ENCODE peak calls at places on chromosomes 13 and 19, in nine cellular contexts. M is esophagus squamous epithelium; G is right lobe of liver; F is H9; A is upper lobe of left lung; J is Caco-2; U is suprapubic skin; E is CD4-positive, alpha-beta T cell; Q is stomach. T is an unnamed sample. For H3K9me3, the result is how much of the 10 kb centered on the place peaks cover.

GRCh38 chr13:33764716-33765115 is 53.2 kb upstream of the RFC3 start:
- DNase-seq in E (no peak), U (no peak), A (no peak), Q (no peak), M (no peak), J (no peak), F (no peak), G (no peak), T (no peak)

GRCh38 chr13:28671393-28671792 is 12.5 kb downstream of the POMP start:
- DNase-seq in Q (no peak), A (no peak), M (no peak), F (no peak), G (no peak), J (no peak), U (no peak), E (no peak), T (no peak)

GRCh38 chr19:8459520-8460260 is 14.9 kb downstream of the HNRNPM start:
- DNase-seq in G (no peak), A (no peak), Q (no peak), F (no peak), M (no peak), J (peak), U (no peak), E (no peak), T (no peak)

GRCh38 chr13:24074687-24075086 is 85.8 kb upstream of the SPATA13 start:
- DNase-seq in F (no peak), J (no peak), U (no peak), M (no peak), Q (peak), G (no peak), A (no peak), E (no peak), T (no peak)

GRCh38 chr19:48807590-48808308 is 3.1 kb downstream of the BCAT2 start:
- DNase-seq in F (peak), U (no peak), Q (no peak), E (no peak), G (peak), A (peak), J (peak), M (no peak), T (no peak)

GRCh38 chr13:51323824-51324511 is 15.5 kb upstream of the SERPINE3 start:
- DNase-seq in J (no peak), U (no peak), E (no peak), Q (no peak), G (no peak), M (no peak), F (no peak), A (no peak), T (no peak)

GRCh38 chr13:48220592-48221300 is 12.3 kb upstream of the ITM2B start:
- DNase-seq in F (no peak), J (no peak), A (no peak), U (no peak), M (no peak), G (no peak), E (no peak), Q (no peak), T (no peak)

GRCh38 chr19:18789883-18790565 is 1.1 kb downstream of the COMP start:
- DNase-seq in G (no peak), M (no peak), E (no peak), F (peak), Q (no peak), U (no peak), A (peak), J (peak), T (no peak)

GRCh38 chr19:50203281-50204080 is at the start of gene MYH14:
- DNase-seq in Q (peak), M (no peak), J (peak), U (no peak), G (peak), E (no peak), F (peak), A (peak), T (no peak)

GRCh38 chr13:99577934-99578917 is 77.0 kb downstream of the TM9SF2 start:
- DNase-seq in A (no peak), E (no peak), G (no peak), M (no peak), F (no peak), Q (no peak), J (no peak), U (no peak), T (no peak)

GRCh38 chr19:1452802-1453524 is 3.0 kb downstream of the APC2 start:
- DNase-seq in Q (no peak), A (peak), F (no peak), E (no peak), G (peak), U (no peak), M (no peak), J (no peak), T (no peak)

GRCh38 chr19:45046355-45046754 is 7.5 kb downstream of the CLASRP start:
- DNase-seq in G (no peak), J (no peak), U (no peak), E (no peak), M (no peak), A (no peak), Q (no peak), F (no peak), T (no peak)

GRCh38 chr13:59425211-59425721 is 738.5 kb downstream of the DIAPH3 start:
- DNase-seq in E (no peak), J (no peak), A (no peak), M (no peak), U (no peak), F (no peak), Q (no peak), G (no peak), T (no peak)

GRCh38 chr19:53608381-53608780 is 23.4 kb upstream of the DPRX start:
- DNase-seq in E (no peak), Q (no peak), G (no peak), J (no peak), M (no peak), U (no peak), F (no peak), A (no peak), T (no peak)

GRCh38 chr19:53600217-53600616 is 31.6 kb upstream of the DPRX start:
- DNase-seq in E (no peak), U (no peak), Q (no peak), F (no peak), G (no peak), J (no peak), A (no peak), M (no peak), T (no peak)

GRCh38 chr19:53606031-53606430 is 25.8 kb upstream of the DPRX start:
- DNase-seq in G (no peak), E (no peak), A (peak), U (no peak), J (no peak), F (no peak), M (no peak), Q (no peak), T (no peak)
- H3K9me3 ChIP-seq in G (under half), E (under half), A (under half), U (under half), J (under half), F (under half), M (under half), Q (under half), T (under half)

DNA sequence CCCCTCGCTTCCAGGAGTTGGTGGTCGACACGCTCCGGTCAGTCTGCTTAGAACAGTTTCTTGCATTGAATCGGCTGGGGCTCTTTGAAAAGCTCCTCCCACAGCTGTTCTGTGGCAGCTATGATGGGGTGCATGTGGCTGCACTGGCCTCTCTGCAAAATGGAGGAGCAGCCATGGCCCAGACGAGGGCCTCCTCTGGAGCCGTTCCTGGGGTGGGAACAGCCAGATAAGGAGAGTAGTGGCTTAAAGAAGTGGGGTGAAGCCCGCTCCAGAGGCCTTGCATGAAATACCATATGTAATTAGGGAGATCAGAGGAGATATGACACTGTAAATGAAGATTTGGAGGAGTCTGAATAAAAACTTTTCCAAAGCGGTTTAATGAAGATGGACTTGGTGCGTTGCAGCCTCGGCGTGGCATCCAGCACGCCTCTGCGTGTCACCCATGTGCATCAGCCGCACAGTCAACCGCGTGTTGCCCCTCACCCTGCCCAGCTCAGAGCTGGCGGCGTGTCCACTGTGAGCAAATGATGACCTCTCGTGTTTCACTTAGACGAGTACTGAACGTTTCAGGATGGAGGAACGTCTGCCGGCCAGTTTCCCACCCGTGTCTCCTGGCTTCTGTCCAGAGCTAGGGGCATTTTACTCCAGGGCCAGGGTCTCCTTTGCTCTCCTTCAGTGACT is 199.2 kb downstream of the TEX29 start:
- DNase-seq in Q (no peak), J (no peak), M (no peak), G (no peak), A (no peak), U (no peak), E (no peak), F (peak), T (no peak)
- H3K9me3 ChIP-seq in Q (under half), J (under half), M (under half), G (under half), A (under half), U (under half), E (under half), F (under half), T (under half)

GRCh38 chr13:80825276-80825675 is 484.4 kb upstream of the SPRY2 start:
- DNase-seq in M (no peak), A (no peak), E (no peak), Q (no peak), F (no peak), G (no peak), J (no peak), U (no peak), T (no peak)
- H3K9me3 ChIP-seq in M (under half), A (under half), E (under half), Q (under half), F (under half), G (under half), J (under half), U (under half), T (under half)

GRCh38 chr19:36638862-36639510 is 27.7 kb downstream of the ZNF461 start:
- DNase-seq in Q (no peak), J (no peak), U (no peak), E (no peak), M (no peak), G (no peak), F (no peak), A (no peak), T (no peak)
- H3K9me3 ChIP-seq in Q (half or more), J (half or more), U (half or more), E (half or more), M (half or more), G (half or more), F (half or more), A (half or more), T (under half)

GRCh38 chr19:9566729-9567128 is 17.6 kb downstream of the ZNF121 start:
- DNase-seq in U (no peak), Q (no peak), G (no peak), F (no peak), J (no peak), A (no peak), E (no peak), M (no peak), T (no peak)
- H3K9me3 ChIP-seq in U (half or more), Q (half or more), G (half or more), F (half or more), J (half or more), A (half or more), E (half or more), M (half or more), T (half or more)

DNA sequence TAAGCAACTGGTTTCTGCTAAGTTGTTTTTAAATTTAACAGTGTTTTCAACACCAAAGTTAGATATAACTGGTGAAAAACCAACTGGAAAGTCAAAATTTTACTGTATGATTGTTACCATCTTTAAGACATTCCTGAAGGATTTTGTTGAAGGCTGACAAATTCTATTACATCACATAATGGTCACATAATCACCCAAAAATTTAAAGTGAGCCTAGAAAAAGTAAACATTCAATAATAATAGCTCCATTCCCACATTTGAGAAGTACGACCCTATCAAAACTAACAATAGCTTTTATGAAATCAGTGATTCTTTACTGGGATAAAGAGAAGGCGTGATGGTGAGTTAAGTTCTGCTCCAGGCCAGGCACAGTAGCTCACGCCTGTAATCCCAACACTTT is 51.6 kb downstream of the USP12 start:
- DNase-seq in E (no peak), F (no peak), Q (no peak), J (no peak), A (no peak), M (no peak), U (no peak), G (no peak), T (no peak)
- H3K9me3 ChIP-seq in E (under half), F (under half), Q (under half), J (under half), A (under half), M (under half), U (under half), G (under half), T (under half)

GRCh38 chr19:36719687-36720556 is 32.5 kb downstream of the ZNF567 start:
- DNase-seq in J (no peak), A (no peak), E (no peak), U (no peak), F (no peak), Q (no peak), M (no peak), G (no peak), T (no peak)
- H3K9me3 ChIP-seq in J (half or more), A (half or more), E (half or more), U (half or more), F (half or more), Q (half or more), M (half or more), G (half or more), T (half or more)

GRCh38 chr19:51476164-51476563 is 2.2 kb upstream of the CEACAM18 start:
- DNase-seq in E (no peak), U (no peak), F (no peak), Q (no peak), J (no peak), A (no peak), G (no peak), M (no peak), T (no peak)

GRCh38 chr19:51477343-51477742 is 996 bp upstream of the CEACAM18 start:
- DNase-seq in F (no peak), J (no peak), U (peak), A (no peak), E (no peak), M (no peak), Q (no peak), G (no peak), T (no peak)

GRCh38 chr19:51480590-51480989 is 2.3 kb downstream of the CEACAM18 start:
- DNase-seq in Q (no peak), E (no peak), A (no peak), J (peak), U (no peak), G (no peak), F (peak), M (no peak), T (no peak)

GRCh38 chr19:51478381-51479285 is at the start of gene CEACAM18:
- DNase-seq in J (no peak), A (no peak), U (peak), Q (no peak), F (no peak), E (no peak), M (no peak), G (no peak), T (no peak)

GRCh38 chr19:51479531-51480331 is 1.4 kb downstream of the CEACAM18 start:
- DNase-seq in U (peak), M (no peak), F (no peak), G (no peak), J (no peak), Q (no peak), A (no peak), E (no peak), T (no peak)
- H3K9me3 ChIP-seq in U (under half), M (under half), F (under half), G (under half), J (under half), Q (under half), A (under half), E (under half), T (under half)

GRCh38 chr13:19157461-19157860 is 24.2 kb downstream of the TUBA3C start:
- DNase-seq in Q (no peak), F (no peak), G (no peak), U (no peak), E (no peak), J (no peak), M (no peak), A (no peak), T (no peak)

GRCh38 chr13:19158526-19158925 is 23.1 kb downstream of the TUBA3C start:
- DNase-seq in U (no peak), F (no peak), M (no peak), E (no peak), J (no peak), A (no peak), Q (no peak), G (no peak), T (no peak)

GRCh38 chr13:19158006-19158405 is 23.6 kb downstream of the TUBA3C start:
- DNase-seq in M (no peak), G (no peak), F (no peak), U (no peak), A (no peak), J (no peak), Q (no peak), E (no peak), T (no peak)

GRCh38 chr13:19159761-19160420 is 21.7 kb downstream of the TUBA3C start:
- DNase-seq in G (no peak), U (no peak), F (no peak), J (no peak), Q (no peak), A (no peak), M (no peak), E (no peak), T (no peak)

DNA sequence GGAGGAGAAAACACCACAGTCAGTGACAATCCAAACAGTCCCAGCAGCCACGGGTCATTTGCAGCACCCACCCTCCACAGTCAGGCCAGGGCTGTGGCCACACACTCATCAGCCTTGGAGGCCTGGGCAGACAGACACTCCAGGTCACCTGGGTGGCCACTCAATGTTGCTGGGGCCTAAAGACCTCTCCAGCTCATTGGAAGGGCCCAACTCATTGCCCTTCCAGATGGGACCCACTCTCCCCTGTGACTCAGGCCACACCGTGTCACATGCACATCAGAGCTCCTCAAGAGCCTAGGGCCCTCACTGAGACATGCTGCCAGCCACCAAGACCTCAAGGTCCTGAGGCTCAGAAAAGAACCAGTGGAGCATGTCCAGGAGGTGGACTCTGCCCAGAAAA is 22.4 kb downstream of the TUBA3C start:
- DNase-seq in Q (no peak), J (no peak), U (no peak), E (no peak), A (no peak), M (no peak), G (no peak), F (no peak), T (no peak)
- H3K9me3 ChIP-seq in Q (under half), J (under half), U (under half), E (under half), A (under half), M (half or more), G (under half), F (half or more), T (under half)

DNA sequence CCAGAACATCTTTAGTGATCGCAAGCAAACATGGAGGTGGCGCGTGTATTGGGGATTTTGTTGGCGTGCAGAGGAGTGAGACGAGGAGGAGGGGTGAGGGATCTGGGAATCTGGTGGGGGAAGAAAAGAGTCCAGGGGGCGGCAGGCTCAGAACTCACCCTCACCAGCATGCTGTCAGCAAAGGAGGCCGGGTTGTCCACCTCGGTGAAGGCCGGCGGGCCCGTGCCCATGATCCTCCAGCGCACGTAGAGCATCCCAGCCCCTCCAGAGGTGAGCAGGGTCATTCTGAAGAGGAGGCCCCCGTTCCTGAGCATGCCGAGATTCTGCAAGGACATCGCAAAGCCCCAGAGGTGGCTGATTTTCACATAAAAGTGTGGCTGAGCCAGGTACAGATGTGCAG is 37.2 kb downstream of the TMTC4 start:
- DNase-seq in G (no peak), U (no peak), F (no peak), Q (no peak), A (no peak), J (no peak), E (no peak), M (no peak), T (no peak)
- H3K9me3 ChIP-seq in G (under half), U (under half), F (under half), Q (under half), A (under half), J (under half), E (under half), M (under half), T (under half)